ENCODE peak calls at places on chromosomes 7 and 10, in nine cellular contexts. S is stimulated activated CD8-positive, alpha-beta memory T cell treated with anti-CD3 and anti-CD28 coated beads, Interleukin-2, amount 100 ng/mL, for 1 hour; F is activated gamma-delta T cell treated with anti-CD3 and anti-CD28 coated beads, Interleukin-2, amount 50 U/mL, for 16 hours; K is AG04449; O is GM23338; D is Panc1; A is NCI-H510A; X is lower lobe of right lung; W is skeletal muscle cell. Q is an unnamed sample.

GRCh38 chr10:48684792-48685651 is at the start of gene WDFY4:
- DNase-seq in S (no peak), F (no peak), K (no peak), O (no peak), D (no peak), A (no peak), X (peak), W (no peak), Q (no peak)

GRCh38 chr10:43708256-43708655 is 59.6 kb upstream of the ZNF32 start:
- DNase-seq in S (no peak), F (no peak), K (no peak), O (no peak), D (no peak), A (no peak), X (no peak), W (no peak), Q (no peak)

GRCh38 chr10:128047991-128048826 is 78.0 kb downstream of the MKI67 start:
- DNase-seq in S (no peak), F (no peak), K (no peak), O (no peak), D (no peak), A (no peak), X (no peak), W (no peak), Q (no peak)

GRCh38 chr7:77655836-77656455 is 40.3 kb upstream of the RSBN1L start:
- DNase-seq in S (no peak), F (no peak), K (no peak), O (no peak), D (no peak), A (no peak), X (no peak), W (no peak), Q (no peak)

GRCh38 chr10:106513328-106513727 is 651.2 kb downstream of the SORCS1 start:
- DNase-seq in S (no peak), F (no peak), K (no peak), O (no peak), D (no peak), A (no peak), X (no peak), W (no peak), Q (peak)

GRCh38 chr10:119030421-119031250 is 1.1 kb downstream of the NANOS1 start:
- DNase-seq in S (no peak), F (no peak), K (no peak), O (peak), D (no peak), A (peak), X (peak), W (no peak), Q (peak)

GRCh38 chr7:20330176-20330796 is 414 bp upstream of the ITGB8 start:
- DNase-seq in S (no peak), F (no peak), K (peak), O (peak), D (no peak), A (peak), X (peak), W (peak), Q (peak)

GRCh38 chr10:97974108-97974507 is 56.3 kb downstream of the CRTAC1 start:
- DNase-seq in S (no peak), F (no peak), K (no peak), O (peak), D (no peak), A (no peak), X (no peak), W (no peak), Q (no peak)

GRCh38 chr7:46226860-46227259 is 305.8 kb upstream of the IGFBP3 start:
- DNase-seq in S (no peak), F (no peak), K (no peak), O (no peak), D (no peak), A (no peak), X (no peak), W (peak), Q (no peak)